ENCODE peak calls at places on chromosome 10, in five cellular contexts. Y is fibroblast of the aortic adventitia, R is neural progenitor cell, H is PC-3, G is body of pancreas. W is an unnamed sample.

GRCh38 chr10:125123363-125124113 is 36.8 kb downstream of the CTBP2 start:
- DNase-seq in H (peak; percentile 93), R (no peak), Y (peak; percentile 78), G (peak; percentile 95), W (peak; percentile 55)

GRCh38 chr10:55631071-55631654 is 729.9 kb downstream of the ZWINT start:
- DNase-seq in G (peak; percentile 79), R (peak; percentile 93), H (peak; percentile 86), Y (no peak), W (no peak)

GRCh38 chr10:91206837-91207474 is 13.5 kb upstream of the PCGF5 start:
- DNase-seq in G (no peak), H (no peak), Y (no peak), R (no peak), W (no peak)

GRCh38 chr10:61834519-61834918 is 67.0 kb upstream of the ARID5B start:
- DNase-seq in G (no peak), H (peak; percentile 95), Y (no peak), R (no peak), W (peak; percentile 43)

GRCh38 chr10:3926675-3927525 is 141.9 kb upstream of the KLF6 start:
- DNase-seq in R (no peak), H (no peak), G (no peak), Y (peak; percentile 90), W (no peak)

GRCh38 chr10:1420663-1421362 is 316.5 kb downstream of the ADARB2 start:
- DNase-seq in Y (no peak), R (peak; percentile 87), G (peak; percentile 77), H (peak; percentile 40), W (peak; percentile 55)

GRCh38 chr10:12550994-12551393 is 201.6 kb downstream of the CAMK1D start:
- DNase-seq in H (no peak), G (no peak), Y (no peak), R (no peak), W (no peak)

GRCh38 chr10:119541046-119541445 is 1.5 kb downstream of the RGS10 start:
- DNase-seq in H (peak; percentile 13), Y (peak; percentile 68), G (no peak), R (no peak), W (no peak)

GRCh38 chr10:132158810-132159209 is 27.9 kb upstream of the DPYSL4 start:
- DNase-seq in R (no peak), Y (no peak), H (no peak), G (no peak), W (peak; percentile 65)

GRCh38 chr10:101182936-101183335 is 46.3 kb downstream of the LBX1 start:
- DNase-seq in Y (no peak), H (no peak), R (no peak), G (no peak), W (no peak)

GRCh38 chr10:8034666-8035640 is 19.5 kb upstream of the GATA3 start:
- DNase-seq in G (no peak), H (no peak), Y (no peak), R (peak; percentile 59), W (no peak)

GRCh38 chr10:52774182-52774581 is 1.6 kb upstream of the MBL2 start:
- DNase-seq in R (no peak), H (no peak), Y (no peak), G (no peak), W (no peak)

GRCh38 chr10:125284875-125285597 is 124.7 kb upstream of the CTBP2 start:
- DNase-seq in Y (no peak), G (no peak), R (no peak), H (peak; percentile 43), W (no peak)

GRCh38 chr10:3282341-3282740 is 109.8 kb upstream of the PITRM1 start:
- DNase-seq in Y (peak; percentile 16), R (no peak), H (no peak), G (no peak), W (no peak)

GRCh38 chr10:12707461-12708185 is 293.9 kb downstream of the CCDC3 start:
- DNase-seq in H (peak; percentile 79), G (peak; percentile 43), Y (peak; percentile 97), R (peak; percentile 49), W (no peak)

GRCh38 chr10:79057481-79058275 is 11.1 kb upstream of the ZMIZ1 start:
- DNase-seq in G (peak; percentile 81), Y (no peak), R (no peak), H (no peak), W (no peak)

GRCh38 chr10:79081353-79082034 is 12.7 kb downstream of the ZMIZ1 start:
- DNase-seq in G (no peak), Y (peak; percentile 93), R (no peak), H (peak; percentile 99), W (no peak)

GRCh38 chr10:133394064-133394663 is at the start of gene MTG1:
- DNase-seq in G (peak; percentile 96), H (peak; percentile 93), Y (peak; percentile 89), R (peak; percentile 99), W (peak; percentile 74)

GRCh38 chr10:6108631-6109443 is 20.0 kb downstream of the RBM17 start:
- DNase-seq in G (no peak), R (peak; percentile 69), Y (peak; percentile 66), H (peak; percentile 44), W (no peak)

GRCh38 chr10:34853357-34853756 is 38.3 kb upstream of the PARD3 start:
- DNase-seq in Y (no peak), H (no peak), G (no peak), R (no peak), W (no peak)

GRCh38 chr10:103870503-103870902 is 15.1 kb upstream of the SH3PXD2A start:
- DNase-seq in G (no peak), Y (peak; percentile 63), R (peak; percentile 36), H (peak; percentile 79), W (no peak)

GRCh38 chr10:49213211-49213610 is 25.0 kb upstream of the TMEM273 start:
- DNase-seq in R (no peak), H (no peak), G (no peak), Y (no peak), W (no peak)

GRCh38 chr10:71840936-71841335 is 10.1 kb downstream of the PSAP start:
- DNase-seq in Y (no peak), H (no peak), G (no peak), R (no peak), W (no peak)

GRCh38 chr10:14396441-14397048 is 65.8 kb upstream of the FRMD4A start:
- DNase-seq in R (no peak), H (peak; percentile 8), G (no peak), Y (peak; percentile 71), W (no peak)

GRCh38 chr10:123683865-123684264 is 17.7 kb downstream of the GPR26 start:
- DNase-seq in H (no peak), R (no peak), G (no peak), Y (no peak), W (no peak)

GRCh38 chr10:23717913-23718312 is 279.0 kb downstream of the OTUD1 start:
- DNase-seq in G (no peak), R (no peak), H (no peak), Y (no peak), W (no peak)

GRCh38 chr10:88515235-88515634 is 67.9 kb downstream of the RNLS start:
- DNase-seq in R (no peak), Y (no peak), G (no peak), H (no peak), W (no peak)

GRCh38 chr10:61000769-61001730 is 57.1 kb upstream of the RHOBTB1 start:
- DNase-seq in R (peak; percentile 84), G (peak; percentile 72), Y (no peak), H (peak; percentile 59), W (no peak)

GRCh38 chr10:86968994-86969355 is 693 bp downstream of the ADIRF start:
- DNase-seq in G (no peak), Y (no peak), H (no peak), R (no peak), W (no peak)

GRCh38 chr10:123614888-123615287 is 51.3 kb upstream of the GPR26 start:
- DNase-seq in R (peak; percentile 94), G (peak; percentile 78), Y (peak; percentile 63), H (peak; percentile 64), W (peak; percentile 36)

GRCh38 chr10:29794776-29795635 is 160.2 kb upstream of the SVIL start:
- DNase-seq in Y (peak; percentile 77), R (no peak), H (no peak), G (no peak), W (no peak)

GRCh38 chr10:61779950-61780659 is 117.4 kb downstream of the CABCOCO1 start:
- DNase-seq in H (peak; percentile 83), Y (peak; percentile 62), G (no peak), R (no peak), W (no peak)

GRCh38 chr10:70374775-70375614 is 7.4 kb downstream of the LRRC20 start:
- DNase-seq in Y (peak; percentile 15), G (no peak), R (no peak), H (no peak), W (no peak)

DNA sequence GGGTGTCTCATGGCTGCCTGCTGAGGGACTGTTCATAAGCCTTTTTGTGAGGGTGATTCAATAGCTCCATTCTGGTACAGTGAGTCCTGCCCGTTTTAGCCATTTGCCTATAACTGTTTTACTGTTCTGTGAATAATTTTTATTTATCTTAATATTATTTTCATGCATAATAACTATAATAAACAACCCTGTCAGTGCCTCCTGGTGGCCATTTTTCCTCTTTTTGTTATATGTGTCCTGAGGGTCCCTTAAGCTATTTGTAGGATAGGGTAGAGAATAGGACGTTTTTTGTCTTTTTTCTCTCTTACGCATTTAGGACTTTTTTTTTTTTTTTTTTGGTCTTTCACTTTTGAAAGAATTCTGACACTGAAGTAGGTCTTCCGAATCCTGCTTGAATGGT is 2.9 kb downstream of the C1QL3 start:
- DNase-seq in R (no peak), H (peak; percentile 23), Y (no peak), G (no peak), W (no peak)
- TF ChIP-seq CTCF in R (peak; percentile 39), H (peak; percentile 33), Y (peak; percentile 48), G (no peak), W (peak; percentile 9)

GRCh38 chr10:110983466-110983865 is 64.1 kb downstream of the SHOC2 start:
- DNase-seq in Y (no peak), R (no peak), H (no peak), G (no peak), W (no peak)
- TF ChIP-seq CTCF in Y (no peak), R (no peak), H (no peak), G (no peak), W (no peak)

GRCh38 chr10:80202934-80203834 is 2.2 kb downstream of the ANXA11 start:
- DNase-seq in H (peak; percentile 98), Y (peak; percentile 92), G (peak; percentile 75), R (peak; percentile 58), W (peak; percentile 66)
- TF ChIP-seq CTCF in H (peak; percentile 98), Y (peak; percentile 36), G (peak; percentile 41), R (peak; percentile 26), W (peak; percentile 60)

DNA sequence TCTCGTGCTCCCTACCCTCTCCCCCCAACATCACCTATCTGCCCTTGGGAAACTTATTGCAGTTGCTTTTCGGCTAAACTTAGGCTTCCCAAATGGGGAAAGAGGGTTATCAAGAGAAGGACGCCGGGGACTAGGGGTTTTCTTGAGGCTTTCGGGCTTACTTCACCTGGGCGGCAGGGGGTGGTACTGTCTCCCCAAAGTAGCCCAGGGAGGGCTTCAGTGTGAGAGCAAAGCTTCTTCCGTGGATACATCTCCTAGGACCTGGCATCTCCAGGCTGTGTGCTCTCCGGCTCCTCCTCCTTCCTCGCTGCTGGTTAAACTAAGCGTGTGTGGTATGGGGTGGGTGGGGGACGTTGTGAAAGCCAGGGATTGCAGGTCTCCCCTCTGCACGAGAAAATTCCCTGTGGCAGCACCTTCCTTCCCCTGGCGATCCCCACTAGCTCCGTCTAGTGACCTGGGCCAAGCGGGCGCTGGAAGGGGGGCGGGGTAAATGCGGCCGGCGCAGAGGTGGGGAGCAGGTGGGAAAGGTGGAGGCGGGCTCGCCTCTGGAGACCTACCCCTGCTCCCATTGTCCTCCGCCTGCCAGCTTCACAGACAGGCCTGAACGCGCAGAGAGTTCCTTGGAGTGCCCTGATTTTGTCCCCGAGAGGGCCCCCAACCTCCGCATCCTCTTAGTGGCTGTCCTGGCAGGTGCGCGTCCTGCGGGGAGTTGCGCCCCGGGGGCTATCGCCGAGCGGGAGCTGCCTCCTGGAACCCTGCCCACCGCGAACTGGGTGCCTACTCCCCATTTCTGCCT is 1.2 kb downstream of the PLXDC2 start:
- DNase-seq in R (peak; percentile 65), G (peak; percentile 13), H (no peak), Y (no peak), W (no peak)
- TF ChIP-seq CTCF in R (peak; percentile 35), G (no peak), H (no peak), Y (peak; percentile 8), W (peak; percentile 27)

GRCh38 chr10:99814143-99814542 is 31.7 kb downstream of the ABCC2 start:
- DNase-seq in H (no peak), G (no peak), R (no peak), Y (no peak), W (no peak)
- TF ChIP-seq CTCF in H (no peak), G (no peak), R (no peak), Y (no peak), W (no peak)

W was measured in LNCaP clone FGC.